ENCODE peak calls at places on chromosome 1, in five cellular contexts. H is NCI-H1694, U is AG10803, G is D721Med, J is GM03348. V is an unnamed sample.

GRCh38 chr1:245715291-245715701 is 560.5 kb downstream of the KIF26B start:
- DNase-seq in H (no peak), U (no peak), G (no peak), J (peak), V (peak)

GRCh38 chr1:58880592-58880991 is 96.7 kb upstream of the JUN start:
- DNase-seq in H (no peak), U (no peak), G (no peak), J (no peak), V (no peak)

GRCh38 chr1:82485591-82486369 is 685.0 kb downstream of the ADGRL2 start:
- DNase-seq in H (no peak), U (peak), G (no peak), J (no peak), V (peak)

GRCh38 chr1:170332801-170333200 is 187.0 kb downstream of the NTMT2 start:
- DNase-seq in H (no peak), U (no peak), G (no peak), J (no peak), V (no peak)

GRCh38 chr1:3573499-3573898 is 37.8 kb downstream of the MEGF6 start:
- DNase-seq in H (peak), U (no peak), G (no peak), J (no peak), V (no peak)

GRCh38 chr1:180909462-180909976 is 3.2 kb upstream of the KIAA1614 start:
- DNase-seq in H (no peak), U (no peak), G (no peak), J (no peak), V (no peak)

GRCh38 chr1:212980123-212980800 is 29.9 kb downstream of the VASH2 start:
- DNase-seq in H (no peak), U (peak), G (peak), J (no peak), V (peak)

GRCh38 chr1:115879977-115880376 is 39.1 kb upstream of the NHLH2 start:
- DNase-seq in H (no peak), U (no peak), G (no peak), J (no peak), V (no peak)

GRCh38 chr1:33292726-33293340 is 28.1 kb downstream of the A3GALT2 start:
- DNase-seq in H (no peak), U (peak), G (no peak), J (no peak), V (no peak)

V was measured in EL.